ENCODE peak calls at places on chromosomes 12 and 14, in seven cellular contexts. H is stomach, Y is ascending aorta, T is left ventricle myocardium inferior, D is dorsolateral prefrontal cortex, S is heart left ventricle, X is body of pancreas. U is an unnamed sample.

GRCh38 chr12:51926718-51927117 is 19.4 kb downstream of the ACVRL1 start:
- DNase-seq in H (peak), D (no peak), X (peak), S (no peak), T (no peak), Y (peak), U (no peak)

GRCh38 chr14:30889244-30889594 is 14.9 kb downstream of the COCH start:
- DNase-seq in X (no peak), Y (no peak), S (no peak), D (no peak), H (no peak), T (no peak), U (no peak)

GRCh38 chr12:112122823-112123690 is 2.3 kb upstream of the TRAFD1 start:
- DNase-seq in S (no peak), D (no peak), Y (peak), H (no peak), X (no peak), T (no peak), U (no peak)

GRCh38 chr14:36450550-36450949 is 69.5 kb downstream of the NKX2-1 start:
- DNase-seq in T (no peak), X (no peak), H (no peak), D (no peak), Y (no peak), S (no peak), U (no peak)

GRCh38 chr12:74598819-74599218 is 61.2 kb downstream of the ATXN7L3B start:
- DNase-seq in Y (no peak), X (no peak), S (no peak), D (no peak), H (no peak), T (no peak), U (no peak)

GRCh38 chr12:124440841-124441381 is 126.5 kb downstream of the NCOR2 start:
- DNase-seq in S (no peak), X (no peak), D (no peak), T (no peak), H (no peak), Y (no peak), U (no peak)

GRCh38 chr12:33876618-33877017 is 145.7 kb upstream of the ALG10 start:
- DNase-seq in X (no peak), H (no peak), S (no peak), T (no peak), Y (no peak), D (no peak), U (no peak)

GRCh38 chr14:105060751-105061427 is 4.3 kb downstream of the GPR132 start:
- DNase-seq in T (peak), Y (no peak), D (no peak), H (peak), S (peak), X (no peak), U (peak)

GRCh38 chr14:104393898-104394605 is 185.5 kb upstream of the C14orf180 start:
- DNase-seq in H (peak), T (peak), D (no peak), Y (peak), X (peak), S (peak), U (peak)

GRCh38 chr12:76563061-76563460 is 3.5 kb upstream of the OSBPL8 start:
- DNase-seq in D (no peak), T (no peak), Y (no peak), S (no peak), H (no peak), X (no peak), U (no peak)

GRCh38 chr12:70798016-70798768 is 122.3 kb downstream of the PTPRR start:
- DNase-seq in Y (no peak), X (no peak), H (no peak), S (no peak), D (no peak), T (no peak), U (no peak)

GRCh38 chr14:96698846-96699543 is 98.2 kb upstream of the VRK1 start:
- DNase-seq in D (no peak), T (no peak), H (no peak), S (no peak), X (no peak), Y (no peak), U (no peak)

GRCh38 chr14:97446087-97446486 is 648.9 kb downstream of the VRK1 start:
- DNase-seq in S (no peak), X (no peak), T (no peak), Y (no peak), D (no peak), H (no peak), U (no peak)

GRCh38 chr12:67366530-67367196 is 97.5 kb downstream of the CAND1 start:
- DNase-seq in Y (no peak), X (no peak), S (peak), T (no peak), D (no peak), H (no peak), U (no peak)

GRCh38 chr14:51041853-51042252 is 53.1 kb downstream of the TRIM9 start:
- DNase-seq in S (no peak), H (no peak), X (no peak), T (no peak), Y (no peak), D (no peak), U (no peak)

GRCh38 chr12:30979371-30980259 is 53.1 kb downstream of the TSPAN11 start:
- DNase-seq in S (peak), D (no peak), H (no peak), T (peak), X (no peak), Y (no peak), U (no peak)

GRCh38 chr14:50559990-50560928 is at the start of gene ATL1:
- DNase-seq in S (peak), Y (peak), H (peak), D (peak), X (peak), T (peak), U (peak)

GRCh38 chr12:123105427-123105826 is 45.5 kb downstream of the PITPNM2 start:
- DNase-seq in D (no peak), S (peak), H (no peak), Y (no peak), X (no peak), T (no peak), U (no peak)

GRCh38 chr14:30445852-30446251 is 113.1 kb upstream of the G2E3 start:
- DNase-seq in D (no peak), Y (no peak), T (no peak), X (no peak), H (no peak), S (no peak), U (no peak)

GRCh38 chr12:90741611-90742010 is 213.4 kb downstream of the CCER1 start:
- DNase-seq in D (no peak), X (no peak), T (no peak), H (no peak), Y (no peak), S (no peak), U (no peak)

GRCh38 chr14:68753696-68754095 is 39.2 kb downstream of the ZFP36L1 start:
- DNase-seq in Y (no peak), T (no peak), D (no peak), S (no peak), H (no peak), X (no peak), U (no peak)

GRCh38 chr12:44372259-44372658 is 503.9 kb downstream of the NELL2 start:
- DNase-seq in H (no peak), S (no peak), Y (no peak), D (no peak), X (no peak), T (no peak), U (no peak)

GRCh38 chr14:88802596-88802995 is 9.8 kb upstream of the EML5 start:
- DNase-seq in T (no peak), D (no peak), S (no peak), Y (no peak), X (no peak), H (no peak), U (no peak)

GRCh38 chr12:45566257-45566656 is 163.2 kb upstream of the ARID2 start:
- DNase-seq in S (no peak), D (no peak), Y (no peak), X (no peak), T (no peak), H (no peak), U (no peak)

GRCh38 chr14:52182853-52183252 is 84.6 kb upstream of the PTGDR start:
- DNase-seq in T (no peak), H (no peak), Y (no peak), S (no peak), D (no peak), X (no peak), U (no peak)

GRCh38 chr12:78963439-78964222 is 99.1 kb downstream of the SYT1 start:
- DNase-seq in H (no peak), X (no peak), T (no peak), S (no peak), D (no peak), Y (no peak), U (no peak)

GRCh38 chr14:42490536-42490935 is 883.9 kb downstream of the LRFN5 start:
- DNase-seq in S (no peak), Y (no peak), H (no peak), D (no peak), X (no peak), T (no peak), U (no peak)

GRCh38 chr14:77217551-77217950 is 36.0 kb downstream of the TMEM63C start:
- DNase-seq in Y (no peak), D (no peak), X (no peak), S (no peak), H (no peak), T (no peak), U (no peak)

GRCh38 chr14:95915326-95915725 is 38.7 kb downstream of the TUNAR start:
- DNase-seq in X (no peak), S (no peak), Y (no peak), H (no peak), T (no peak), D (no peak), U (no peak)

GRCh38 chr12:87939182-87939581 is 90.0 kb downstream of the C12orf50 start:
- DNase-seq in H (no peak), T (no peak), X (no peak), D (no peak), Y (no peak), S (no peak), U (no peak)

GRCh38 chr14:54420478-54421116 is 20.6 kb downstream of the CNIH1 start:
- DNase-seq in X (peak), T (no peak), H (no peak), Y (no peak), D (no peak), S (no peak), U (no peak)

GRCh38 chr14:28482644-28483043 is 283.9 kb upstream of the FOXG1 start:
- DNase-seq in Y (no peak), D (no peak), T (no peak), X (no peak), S (no peak), H (no peak), U (no peak)

GRCh38 chr14:103683139-103683538 is 32.1 kb downstream of the XRCC3 start:
- DNase-seq in S (no peak), H (no peak), X (no peak), T (no peak), Y (no peak), D (no peak), U (no peak)

GRCh38 chr12:96889273-96889933 is 17.7 kb upstream of the NEDD1 start:
- DNase-seq in X (no peak), H (no peak), S (no peak), T (no peak), D (no peak), Y (no peak), U (no peak)

GRCh38 chr14:97177016-97177415 is 379.8 kb downstream of the VRK1 start:
- DNase-seq in D (no peak), T (no peak), H (no peak), X (no peak), Y (no peak), S (no peak), U (peak)

GRCh38 chr14:74349757-74350156 is 1.5 kb downstream of the VRTN start:
- DNase-seq in Y (no peak), S (no peak), D (no peak), T (no peak), X (peak), H (peak), U (peak)

DNA sequence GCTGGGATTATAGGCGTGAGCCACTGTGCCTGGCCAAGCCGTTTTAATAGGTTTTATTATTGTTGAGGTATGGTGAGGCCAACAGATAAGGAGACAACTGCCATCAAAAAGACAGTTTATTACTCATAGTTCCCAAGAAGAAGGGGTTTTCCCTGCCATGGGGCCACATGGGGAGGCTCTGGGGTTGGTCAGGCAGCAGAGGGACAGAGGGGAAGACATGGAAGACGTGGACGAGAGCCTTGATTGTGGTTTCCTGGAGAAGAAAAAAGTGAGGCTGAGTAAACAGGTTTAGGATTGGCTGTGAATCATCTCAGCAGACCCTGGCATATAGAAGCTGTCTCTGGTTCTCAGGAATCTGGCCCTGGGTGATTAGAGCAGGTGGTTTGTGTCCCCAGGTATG is 69.9 kb downstream of the FOXN4 start:
- DNase-seq in D (no peak), S (no peak), T (no peak), X (no peak), H (no peak), Y (no peak), U (no peak)
- TF ChIP-seq CTCF in D (no peak), S (no peak), T (no peak), X (no peak), H (no peak), Y (no peak), U (no peak)

DNA sequence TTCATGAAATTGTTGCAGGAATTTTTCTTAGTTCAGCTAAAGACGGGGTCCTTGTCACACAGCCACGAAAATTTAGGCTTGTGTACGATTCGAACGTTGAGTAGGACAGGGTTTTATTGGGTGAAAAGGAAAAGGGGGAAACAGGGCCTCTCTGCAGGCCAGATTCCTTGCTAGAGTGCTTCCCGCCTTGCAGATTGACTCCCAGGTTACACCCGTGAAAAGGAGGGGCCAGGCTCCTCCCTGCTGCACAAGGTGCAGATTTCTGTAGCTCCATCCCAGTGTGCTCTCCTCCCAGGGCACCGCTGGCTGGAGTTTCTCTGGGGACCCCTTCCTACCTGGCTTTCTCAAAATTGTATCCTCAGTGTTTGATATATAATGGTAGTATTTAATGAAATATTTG is 221.5 kb downstream of the ERC1 start:
- DNase-seq in X (no peak), D (no peak), S (no peak), Y (no peak), H (no peak), T (no peak), U (peak)
- H3K4me3 ChIP-seq in X (no peak), D (no peak), S (no peak), Y (no peak), H (no peak), T (no peak), U (no peak)

GRCh38 chr12:49357099-49357678 is 10.1 kb upstream of the SPATS2 start:
- DNase-seq in X (no peak), D (no peak), H (no peak), Y (no peak), T (no peak), S (no peak), U (no peak)
- TF ChIP-seq CTCF in X (peak), D (no peak), H (peak), Y (peak), T (peak), S (peak), U (no peak)

GRCh38 chr12:32457251-32458025 is 58.1 kb downstream of the FGD4 start:
- DNase-seq in D (no peak), Y (no peak), S (no peak), X (no peak), H (no peak), T (no peak), U (no peak)
- H3K4me3 ChIP-seq in D (no peak), Y (no peak), S (no peak), X (no peak), H (no peak), T (no peak), U (no peak)

GRCh38 chr12:105369014-105369413 is 38.5 kb downstream of the C12orf75 start:
- DNase-seq in S (no peak), X (no peak), Y (no peak), T (no peak), D (no peak), H (no peak), U (peak)
- TF ChIP-seq CTCF in S (no peak), X (no peak), Y (no peak), T (no peak), D (no peak), H (no peak), U (no peak)